ENCODE peak calls at places on chromosomes 16 and 17, in ten cellular contexts. F is neural progenitor cell; K is head of caudate nucleus; M is NCI-H2107; V is M059J; Z is astrocyte of the cerebellum; P is HEK293T; R is effector memory CD4-positive, alpha-beta T cell; I is non-pigmented ciliary epithelial cell; L is choroid plexus epithelial cell. U is an unnamed sample.
A peak's percentile ranks its signal among the peaks of the same experiment; 100 is the strongest.

GRCh38 chr16:82016964-82017363 is 5.7 kb upstream of the SDR42E1 start:
- DNase-seq in M (no peak), L (peak; percentile 75), K (no peak), Z (no peak), I (no peak), R (no peak), V (no peak), P (no peak), F (no peak), U (no peak)

GRCh38 chr17:71392715-71393567 is 727.9 kb upstream of the SOX9 start:
- DNase-seq in K (no peak), Z (peak; percentile 36), P (no peak), V (peak; percentile 14), R (no peak), F (no peak), I (no peak), L (peak; percentile 80), M (no peak), U (no peak)

GRCh38 chr17:63421681-63422645 is 24.1 kb downstream of the CYB561 start:
- DNase-seq in R (no peak), F (no peak), K (no peak), I (no peak), L (no peak), Z (no peak), M (no peak), V (no peak), P (no peak), U (no peak)

GRCh38 chr16:77437859-77438258 is 3.0 kb upstream of the ADAMTS18 start:
- DNase-seq in F (peak; percentile 48), Z (peak; percentile 40), L (peak; percentile 74), R (no peak), M (no peak), K (no peak), V (peak; percentile 40), I (no peak), P (no peak), U (no peak)

GRCh38 chr17:57622886-57623433 is 122.1 kb downstream of the CCDC182 start:
- DNase-seq in P (peak; percentile 21), R (no peak), I (peak; percentile 61), Z (peak; percentile 32), V (peak; percentile 97), K (peak; percentile 67), F (no peak), L (peak; percentile 68), M (no peak), U (no peak)

GRCh38 chr17:16936536-16937310 is 35.2 kb downstream of the TNFRSF13B start:
- DNase-seq in K (no peak), F (no peak), M (no peak), P (no peak), L (no peak), R (no peak), V (no peak), Z (no peak), I (no peak), U (peak; percentile 10)

GRCh38 chr16:85965125-85965524 is 66.2 kb downstream of the IRF8 start:
- DNase-seq in K (no peak), M (no peak), Z (no peak), R (no peak), F (no peak), L (no peak), I (no peak), V (no peak), P (no peak), U (no peak)

GRCh38 chr17:3385869-3386816 is at the start of gene OR3A2:
- DNase-seq in L (no peak), I (no peak), K (no peak), M (no peak), Z (no peak), F (peak; percentile 1), V (no peak), R (no peak), P (no peak), U (no peak)

GRCh38 chr17:78137392-78138203 is 7.0 kb downstream of the TMC8 start:
- DNase-seq in F (no peak), V (no peak), M (no peak), R (peak; percentile 43), P (no peak), L (no peak), K (no peak), I (no peak), Z (no peak), U (no peak)

GRCh38 chr16:75305364-75306101 is 54.1 kb upstream of the BCAR1 start:
- DNase-seq in V (peak; percentile 100), I (peak; percentile 100), L (peak; percentile 100), K (peak; percentile 50), F (no peak), Z (peak; percentile 100), M (peak; percentile 63), R (no peak), P (peak; percentile 49), U (peak; percentile 64)

GRCh38 chr16:12538667-12539081 is 265.0 kb downstream of the CPPED1 start:
- DNase-seq in I (no peak), L (no peak), P (no peak), R (no peak), Z (no peak), F (no peak), V (peak; percentile 29), K (no peak), M (no peak), U (no peak)

GRCh38 chr16:76396977-76397376 is 119.8 kb downstream of the CNTNAP4 start:
- DNase-seq in R (no peak), K (no peak), F (no peak), L (no peak), Z (no peak), V (no peak), I (no peak), P (no peak), M (no peak), U (no peak)

U was measured in sciatic nerve.